ENCODE peak calls at places on chromosomes 3 and 15, in four cellular contexts. P is HCT116, D is K562, X is HepG2. W is an unnamed sample.

GRCh38 chr15:40242671-40243070 is 3.8 kb downstream of the PAK6 start:
- DNase-seq in P (no peak), D (no peak), X (no peak), W (no peak)

GRCh38 chr15:79682285-79682684 is 214.5 kb downstream of the MTHFS start:
- DNase-seq in P (no peak), D (no peak), X (no peak), W (no peak)

GRCh38 chr3:13546667-13547171 is 2.2 kb upstream of the FBLN2 start:
- DNase-seq in P (no peak), D (peak; percentile 96), X (no peak), W (no peak)

GRCh38 chr15:55151621-55152020 is 45.1 kb downstream of the RSL24D1 start:
- DNase-seq in P (no peak), D (no peak), X (no peak), W (no peak)

GRCh38 chr3:185733980-185734724 is 90.7 kb downstream of the IGF2BP2 start:
- DNase-seq in P (peak; percentile 83), D (peak; percentile 87), X (peak; percentile 63), W (no peak)

GRCh38 chr3:133535971-133536634 is 37.4 kb upstream of the CDV3 start:
- DNase-seq in P (no peak), D (no peak), X (peak; percentile 70), W (no peak)

GRCh38 chr15:66851226-66852063 is 149.4 kb downstream of the SMAD6 start:
- DNase-seq in P (peak; percentile 59), D (peak; percentile 91), X (peak; percentile 32), W (peak; percentile 54)

GRCh38 chr3:1515842-1516241 is 423.0 kb downstream of the CNTN6 start:
- DNase-seq in P (no peak), D (no peak), X (no peak), W (no peak)

GRCh38 chr15:25242957-25243799 is 195.6 kb downstream of the UBE3A start:
- DNase-seq in P (no peak), D (no peak), X (no peak), W (no peak)

GRCh38 chr3:175103298-175103697 is 244.2 kb downstream of the NAALADL2 start:
- DNase-seq in P (no peak), D (no peak), X (no peak), W (no peak)

GRCh38 chr15:93029613-93030429 is 59.2 kb downstream of the RGMA start:
- DNase-seq in P (no peak), D (no peak), X (no peak), W (no peak)

GRCh38 chr15:100849021-100849831 is 30.4 kb upstream of the ALDH1A3 start:
- DNase-seq in P (no peak), D (peak; percentile 11), X (no peak), W (no peak)

GRCh38 chr15:101017041-101017754 is 98.0 kb downstream of the LRRK1 start:
- DNase-seq in P (no peak), D (peak; percentile 38), X (no peak), W (peak; percentile 55)

GRCh38 chr3:72011495-72011894 is 226.5 kb upstream of the PROK2 start:
- DNase-seq in P (no peak), D (no peak), X (no peak), W (no peak)

GRCh38 chr3:38002291-38002876 is 11.8 kb downstream of the VILL start:
- DNase-seq in P (no peak), D (no peak), X (no peak), W (no peak)

GRCh38 chr3:174859109-174859735 is at the start of gene NAALADL2:
- DNase-seq in P (no peak), D (no peak), X (no peak), W (no peak)

GRCh38 chr3:147620906-147621305 is 211.7 kb downstream of the ZIC1 start:
- DNase-seq in P (no peak), D (no peak), X (no peak), W (no peak)

GRCh38 chr15:39461536-39462140 is 119.2 kb upstream of the THBS1 start:
- DNase-seq in P (no peak), D (no peak), X (no peak), W (no peak)

GRCh38 chr15:44414001-44414400 is 13.4 kb upstream of the CTDSPL2 start:
- DNase-seq in P (no peak), D (no peak), X (no peak), W (no peak)

GRCh38 chr15:49063402-49064280 is 17.4 kb upstream of the SECISBP2L start:
- DNase-seq in P (no peak), D (peak; percentile 7), X (no peak), W (no peak)

GRCh38 chr3:122146466-122146865 is 37.0 kb upstream of the CASR start:
- DNase-seq in P (no peak), D (no peak), X (no peak), W (no peak)

GRCh38 chr3:8746780-8747345 is 13.3 kb downstream of the CAV3 start:
- DNase-seq in P (no peak), D (no peak), X (no peak), W (no peak)

GRCh38 chr3:21544076-21544462 is 206.9 kb downstream of the ZNF385D start:
- DNase-seq in P (no peak), D (no peak), X (no peak), W (no peak)

GRCh38 chr3:188097786-188098185 is 56.2 kb upstream of the LPP start:
- DNase-seq in P (no peak), D (no peak), X (no peak), W (no peak)

GRCh38 chr3:53189276-53189675 is 28.3 kb downstream of the PRKCD start:
- DNase-seq in P (no peak), D (no peak), X (no peak), W (no peak)

GRCh38 chr3:150278843-150279341 is 129.2 kb upstream of the TSC22D2 start:
- DNase-seq in P (no peak), D (no peak), X (no peak), W (no peak)

GRCh38 chr15:85125056-85125661 is 143.5 kb downstream of the PDE8A start:
- DNase-seq in P (peak; percentile 18), D (no peak), X (no peak), W (no peak)

GRCh38 chr15:49421991-49422390 is 1.1 kb upstream of the FGF7 start:
- DNase-seq in P (peak; percentile 54), D (peak; percentile 63), X (peak; percentile 53), W (no peak)

GRCh38 chr15:92429378-92430066 is 35.8 kb downstream of the ST8SIA2 start:
- DNase-seq in P (peak; percentile 18), D (peak; percentile 52), X (no peak), W (no peak)

GRCh38 chr15:40936709-40937666 is 7.8 kb downstream of the DLL4 start:
- DNase-seq in P (no peak), D (no peak), X (peak; percentile 50), W (no peak)

GRCh38 chr15:56342653-56343052 is 22.6 kb upstream of the TEX9 start:
- DNase-seq in P (no peak), D (no peak), X (no peak), W (no peak)

DNA sequence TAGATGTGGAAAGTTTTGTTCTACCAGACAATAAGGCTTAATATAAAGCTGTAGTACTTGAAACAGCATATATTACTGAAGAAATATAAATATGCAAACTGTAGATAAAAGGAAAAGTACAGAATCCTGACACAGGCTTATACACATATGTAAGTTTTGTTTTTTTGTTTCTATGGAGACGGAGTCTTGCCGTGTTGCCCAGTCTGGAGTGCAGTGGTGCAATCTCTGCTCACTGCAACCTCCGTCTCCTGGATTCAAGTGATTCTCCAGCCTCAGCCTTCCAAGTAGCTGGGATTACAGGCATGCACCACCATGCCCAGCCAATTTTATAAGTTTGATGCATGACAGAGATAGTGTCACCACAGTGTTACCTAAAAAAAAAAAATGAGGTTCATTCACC is 29.1 kb upstream of the ZNF445 start:
- DNase-seq in P (no peak), D (no peak), X (no peak), W (no peak)
- TF ChIP-seq FOSL1 in P (no peak), D (no peak), X (no peak), W (no peak)

DNA sequence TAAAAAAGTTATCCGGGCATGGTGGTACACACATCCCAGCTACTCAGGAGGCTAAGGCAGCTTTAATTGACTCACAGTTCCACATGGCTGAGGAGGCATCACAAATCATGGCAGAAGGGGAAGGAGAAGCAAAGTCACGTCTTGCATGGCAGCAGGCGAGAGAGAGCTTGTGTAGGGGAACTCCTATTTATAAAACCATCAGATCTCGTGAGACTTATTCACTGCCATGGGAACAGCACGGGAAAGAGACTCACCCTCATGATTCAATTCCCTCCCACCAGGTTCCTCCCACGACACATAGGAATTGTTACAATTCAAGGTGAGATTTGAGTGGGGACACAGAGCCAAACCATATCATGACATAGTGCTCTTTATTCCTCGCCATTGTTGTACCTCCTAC is 67.7 kb upstream of the HEG1 start:
- DNase-seq in P (no peak), D (no peak), X (no peak), W (no peak)
- TF ChIP-seq FOSL1 in P (no peak), D (no peak), X (no peak), W (no peak)

GRCh38 chr3:16066545-16066944 is 107.9 kb upstream of the GALNT15 start:
- DNase-seq in P (no peak), D (no peak), X (no peak), W (no peak)

GRCh38 chr3:16070707-16071106 is 103.8 kb upstream of the GALNT15 start:
- DNase-seq in P (no peak), D (no peak), X (no peak), W (no peak)

GRCh38 chr3:16066975-16067374 is 107.5 kb upstream of the GALNT15 start:
- DNase-seq in P (no peak), D (no peak), X (no peak), W (no peak)

GRCh38 chr3:16069149-16069922 is 105.1 kb upstream of the GALNT15 start:
- DNase-seq in P (no peak), D (no peak), X (peak; percentile 87), W (no peak)

DNA sequence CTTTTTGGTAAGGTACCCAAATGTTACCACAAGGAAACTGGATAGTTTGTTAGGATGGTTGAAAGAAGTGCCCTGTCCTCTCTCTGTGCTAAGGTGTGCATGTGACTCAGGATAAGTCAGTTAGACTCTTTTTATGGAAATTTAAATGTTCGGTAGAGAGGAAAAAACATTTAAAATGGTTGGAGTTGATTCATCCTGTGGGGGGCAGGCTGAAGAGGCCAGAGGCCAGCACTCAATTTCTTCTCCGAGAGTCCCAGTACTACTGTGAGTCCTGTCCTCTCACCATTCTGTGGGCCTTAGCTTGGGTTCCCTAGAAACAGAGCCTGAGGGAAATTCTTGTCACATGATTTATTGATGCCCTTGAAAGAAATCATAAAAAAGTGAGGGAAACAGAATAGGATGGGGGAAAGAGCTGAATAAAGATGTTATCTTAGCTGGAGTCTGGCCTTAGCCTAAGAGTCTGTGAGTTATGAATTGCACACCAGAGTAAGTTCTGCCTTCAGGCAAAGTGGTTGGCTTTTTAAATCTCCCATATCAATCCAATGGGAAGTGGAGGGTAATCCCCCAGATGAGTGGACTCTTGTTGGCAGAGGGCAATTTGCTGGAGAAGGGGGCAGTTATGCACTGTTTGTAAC is 106.5 kb upstream of the GALNT15 start:
- DNase-seq in P (no peak), D (no peak), X (no peak), W (no peak)
- TF ChIP-seq FOSL1 in P (no peak), D (no peak), X (no peak), W (no peak)

DNA sequence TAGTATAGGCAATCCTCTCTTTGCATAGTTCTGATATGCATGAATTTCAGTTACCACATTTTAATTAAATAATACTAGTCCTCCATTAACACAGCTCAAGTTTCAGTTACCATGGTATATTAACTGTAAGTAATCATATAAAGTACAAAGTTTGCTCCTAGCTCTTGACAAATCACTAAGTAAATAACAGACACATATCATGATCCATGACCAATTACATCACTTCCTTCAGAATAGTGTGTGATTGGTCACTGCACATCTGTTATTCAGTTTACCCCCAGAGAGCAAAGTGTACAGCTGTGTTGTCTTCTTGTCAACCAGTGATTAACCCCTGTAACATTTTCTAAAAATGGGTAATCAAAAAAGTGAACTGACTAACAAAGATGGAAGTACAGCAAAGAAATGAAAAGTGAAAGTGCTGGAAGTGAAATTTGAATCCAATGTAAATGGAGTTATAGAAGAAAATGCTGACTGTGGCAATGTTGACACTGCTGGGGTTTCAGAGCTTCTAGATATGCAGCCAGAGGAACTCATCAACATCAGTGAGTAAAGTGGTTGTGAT is 30.2 kb upstream of the LEKR1 start:
- DNase-seq in P (no peak), D (no peak), X (peak; percentile 73), W (no peak)
- TF ChIP-seq FOSL1 in P (no peak), D (no peak), X (no peak), W (no peak)

W was measured in H1.